ENCODE peak calls at places on chromosome 11, in nine cellular contexts. S is endothelial cell; D is CD4-positive, CD25-positive, alpha-beta regulatory T cell; J is AG08396; G is midbrain; Z is HFFc6; P is stimulated activated CD4-positive, alpha-beta T cell treated with anti-CD3 and anti-CD28 coated beads, Interleukin-15, amount 100 ng/mL, for 1 hour; H is activated CD4-positive, alpha-beta T cell treated with anti-CD3 and anti-CD28 coated beads for 24 hours; V is AG04449. T is an unnamed sample.

GRCh38 chr11:81420668-81421550 is 1312.8 kb downstream of the FAM181B start:
- DNase-seq in S (no peak), D (no peak), J (no peak), G (peak), Z (no peak), P (no peak), H (no peak), V (no peak), T (no peak)

GRCh38 chr11:45807792-45808238 is 2.9 kb downstream of the SLC35C1 start:
- DNase-seq in S (no peak), D (no peak), J (no peak), G (no peak), Z (no peak), P (no peak), H (no peak), V (no peak), T (no peak)

GRCh38 chr11:100581318-100581717 is 105.8 kb upstream of the ARHGAP42 start:
- DNase-seq in S (no peak), D (no peak), J (no peak), G (peak), Z (no peak), P (no peak), H (no peak), V (no peak), T (no peak)

GRCh38 chr11:112269139-112269538 is 8.5 kb upstream of the PLET1 start:
- DNase-seq in S (no peak), D (no peak), J (no peak), G (no peak), Z (no peak), P (no peak), H (no peak), V (no peak), T (no peak)

GRCh38 chr11:61480936-61481335 is 27.6 kb upstream of the LRRC10B start:
- DNase-seq in S (peak), D (no peak), J (no peak), G (no peak), Z (no peak), P (no peak), H (no peak), V (no peak), T (no peak)

GRCh38 chr11:132941024-132941646 is 591.2 kb downstream of the OPCML start:
- DNase-seq in S (peak), D (no peak), J (peak), G (peak), Z (peak), P (no peak), H (no peak), V (no peak), T (no peak)

GRCh38 chr11:9609841-9610240 is 36.4 kb downstream of the WEE1 start:
- DNase-seq in S (no peak), D (no peak), J (no peak), G (no peak), Z (no peak), P (no peak), H (no peak), V (no peak), T (no peak)

GRCh38 chr11:28529540-28530410 is 421.6 kb downstream of the METTL15 start:
- DNase-seq in S (peak), D (no peak), J (peak), G (peak), Z (peak), P (no peak), H (no peak), V (no peak), T (peak)

GRCh38 chr11:13534358-13534757 is 38.6 kb upstream of the PTH start:
- DNase-seq in S (no peak), D (no peak), J (no peak), G (no peak), Z (no peak), P (no peak), H (no peak), V (no peak), T (no peak)